ENCODE peak calls at places on chromosome 13, in six cellular contexts. One of them, this sample, is unnamed.

GRCh38 chr13:113453962-113454361 is 674 bp upstream of the ADPRHL1 start:
- DNase-seq in A673: peak
- DNase-seq in BE2C: no peak
- DNase-seq in fibroblast of lung: peak
- DNase-seq in RCC 7860: no peak
- DNase-seq in iPS-NIHi11: no peak
- DNase-seq in this sample: no peak

GRCh38 chr13:48252176-48252575 is 19.2 kb downstream of the ITM2B start:
- DNase-seq in A673: no peak
- DNase-seq in BE2C: no peak
- DNase-seq in fibroblast of lung: no peak
- DNase-seq in RCC 7860: no peak
- DNase-seq in iPS-NIHi11: no peak
- DNase-seq in this sample: no peak

GRCh38 chr13:99045396-99045795 is 67.5 kb upstream of the DOCK9 start:
- DNase-seq in A673: no peak
- DNase-seq in BE2C: no peak
- DNase-seq in fibroblast of lung: peak
- DNase-seq in RCC 7860: no peak
- DNase-seq in iPS-NIHi11: no peak
- DNase-seq in this sample: no peak

GRCh38 chr13:23679214-23679613 is 109.0 kb downstream of the TNFRSF19 start:
- DNase-seq in A673: no peak
- DNase-seq in BE2C: no peak
- DNase-seq in fibroblast of lung: peak
- DNase-seq in RCC 7860: peak
- DNase-seq in iPS-NIHi11: no peak
- DNase-seq in this sample: no peak

GRCh38 chr13:21347753-21348318 is 111.3 kb downstream of the ZDHHC20 start:
- DNase-seq in A673: no peak
- DNase-seq in BE2C: no peak
- DNase-seq in fibroblast of lung: no peak
- DNase-seq in RCC 7860: no peak
- DNase-seq in iPS-NIHi11: peak
- DNase-seq in this sample: no peak

GRCh38 chr13:94925263-94925662 is 212.9 kb upstream of the SOX21 start:
- DNase-seq in A673: no peak
- DNase-seq in BE2C: no peak
- DNase-seq in fibroblast of lung: no peak
- DNase-seq in RCC 7860: no peak
- DNase-seq in iPS-NIHi11: no peak
- DNase-seq in this sample: no peak

GRCh38 chr13:38868870-38869269 is 121.8 kb downstream of the STOML3 start:
- DNase-seq in A673: no peak
- DNase-seq in BE2C: no peak
- DNase-seq in fibroblast of lung: no peak
- DNase-seq in RCC 7860: no peak
- DNase-seq in iPS-NIHi11: no peak
- DNase-seq in this sample: no peak

GRCh38 chr13:37448072-37448471 is 150.5 kb downstream of the POSTN start:
- DNase-seq in A673: no peak
- DNase-seq in BE2C: no peak
- DNase-seq in fibroblast of lung: peak
- DNase-seq in RCC 7860: no peak
- DNase-seq in iPS-NIHi11: no peak
- DNase-seq in this sample: no peak

GRCh38 chr13:44243198-44243852 is 130.3 kb upstream of the SERP2 start:
- DNase-seq in A673: peak
- DNase-seq in BE2C: peak
- DNase-seq in fibroblast of lung: peak
- DNase-seq in RCC 7860: peak
- DNase-seq in iPS-NIHi11: peak
- DNase-seq in this sample: no peak

GRCh38 chr13:48163066-48163465 is 68.2 kb upstream of the MED4 start:
- DNase-seq in A673: no peak
- DNase-seq in BE2C: no peak
- DNase-seq in fibroblast of lung: no peak
- DNase-seq in RCC 7860: no peak
- DNase-seq in iPS-NIHi11: no peak
- DNase-seq in this sample: no peak

GRCh38 chr13:74134226-74134776 is at the start of gene KLF12:
- DNase-seq in A673: peak
- DNase-seq in BE2C: peak
- DNase-seq in fibroblast of lung: peak
- DNase-seq in RCC 7860: peak
- DNase-seq in iPS-NIHi11: peak
- DNase-seq in this sample: peak

GRCh38 chr13:36412736-36413135 is 19.6 kb upstream of the CCNA1 start:
- DNase-seq in A673: no peak
- DNase-seq in BE2C: no peak
- DNase-seq in fibroblast of lung: peak
- DNase-seq in RCC 7860: no peak
- DNase-seq in iPS-NIHi11: no peak
- DNase-seq in this sample: no peak

GRCh38 chr13:89740994-89741678 is 1606.4 kb upstream of the MIR17HG start:
- DNase-seq in A673: no peak
- DNase-seq in BE2C: no peak
- DNase-seq in fibroblast of lung: peak
- DNase-seq in RCC 7860: no peak
- DNase-seq in iPS-NIHi11: no peak
- DNase-seq in this sample: no peak

GRCh38 chr13:108915634-108916497 is 286.5 kb downstream of the MYO16 start:
- DNase-seq in A673: peak
- DNase-seq in BE2C: peak
- DNase-seq in fibroblast of lung: peak
- DNase-seq in RCC 7860: peak
- DNase-seq in iPS-NIHi11: peak
- DNase-seq in this sample: peak

GRCh38 chr13:24251525-24251924 is 57.9 kb upstream of the C1QTNF9 start:
- DNase-seq in A673: no peak
- DNase-seq in BE2C: no peak
- DNase-seq in fibroblast of lung: no peak
- DNase-seq in RCC 7860: no peak
- DNase-seq in iPS-NIHi11: no peak
- DNase-seq in this sample: no peak

GRCh38 chr13:20351279-20352022 is 119.3 kb upstream of the GJB6 start:
- DNase-seq in A673: no peak
- DNase-seq in BE2C: no peak
- DNase-seq in fibroblast of lung: peak
- DNase-seq in RCC 7860: peak
- DNase-seq in iPS-NIHi11: no peak
- DNase-seq in this sample: peak